ENCODE peak calls at places on chromosomes 3 and 15, in five cellular contexts. R is H1, N is GM12878, I is K562, V is SK-N-SH. J is an unnamed sample. For H3K27me3, the result is how much of the 10 kb centered on the place peaks cover.

GRCh38 chr3:30578479-30578878 is 27.9 kb upstream of the TGFBR2 start:
- DNase-seq in V (no peak), N (no peak), R (no peak), I (no peak), J (peak)

GRCh38 chr3:44476181-44476599 is 1.3 kb downstream of the ZNF445 start:
- DNase-seq in V (peak), R (no peak), I (no peak), N (no peak), J (no peak)

GRCh38 chr3:193879864-193880242 is 256.1 kb upstream of the HES1 start:
- DNase-seq in N (no peak), I (peak), V (peak), R (no peak), J (no peak)

GRCh38 chr3:194255252-194256039 is 95.7 kb downstream of the CPN2 start:
- DNase-seq in R (no peak), I (peak), V (peak), N (peak), J (peak)

GRCh38 chr3:18144571-18144970 is 280.6 kb downstream of the SATB1 start:
- DNase-seq in N (no peak), I (no peak), V (no peak), R (no peak), J (no peak)

GRCh38 chr3:187958432-187959003 is 195.4 kb upstream of the LPP start:
- DNase-seq in V (no peak), I (no peak), R (no peak), N (no peak), J (no peak)

GRCh38 chr15:88894348-88894818 is 961 bp downstream of the HAPLN3 start:
- DNase-seq in N (no peak), I (peak), R (no peak), V (peak), J (peak)

GRCh38 chr3:165192610-165193192 is 3.5 kb downstream of the SLITRK3 start:
- DNase-seq in I (no peak), N (no peak), V (peak), R (peak), J (no peak)

GRCh38 chr15:76433798-76434400 is 97.3 kb downstream of the ISL2 start:
- DNase-seq in N (no peak), V (no peak), I (no peak), R (no peak), J (no peak)

GRCh38 chr3:58383476-58383875 is 50.2 kb downstream of the PDHB start:
- DNase-seq in R (no peak), I (no peak), V (no peak), N (no peak), J (no peak)

DNA sequence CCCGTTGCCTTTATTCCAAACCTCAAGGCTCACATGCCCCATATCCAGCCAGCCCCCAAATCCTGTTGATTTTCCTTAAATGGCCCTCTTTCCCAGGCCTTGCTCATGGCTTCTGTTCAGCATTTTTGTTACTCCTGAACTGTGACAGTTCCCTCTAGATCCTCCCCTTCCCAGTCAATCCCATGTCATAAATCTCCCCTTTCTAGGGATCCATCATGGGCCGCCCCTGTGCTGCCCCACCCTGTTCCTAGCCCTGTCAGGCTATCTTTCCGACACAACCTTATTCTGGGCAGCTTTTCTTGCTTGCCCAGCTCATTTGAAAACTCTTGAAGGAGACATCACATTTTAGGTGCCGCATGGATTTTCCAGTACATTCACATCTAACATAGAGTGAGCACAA is 84.8 kb downstream of the TLE3 start:
- DNase-seq in V (no peak), N (no peak), I (no peak), R (no peak), J (no peak)
- H3K27me3 ChIP-seq in V (under half), N (under half), I (half or more), R (under half), J (half or more)

GRCh38 chr3:52028572-52028971 is 27.8 kb downstream of the DUSP7 start:
- DNase-seq in N (no peak), R (no peak), V (peak), I (no peak), J (no peak)
- TF ChIP-seq CHD2 in N (no peak), R (no peak), V (no peak), I (no peak), J (no peak)

DNA sequence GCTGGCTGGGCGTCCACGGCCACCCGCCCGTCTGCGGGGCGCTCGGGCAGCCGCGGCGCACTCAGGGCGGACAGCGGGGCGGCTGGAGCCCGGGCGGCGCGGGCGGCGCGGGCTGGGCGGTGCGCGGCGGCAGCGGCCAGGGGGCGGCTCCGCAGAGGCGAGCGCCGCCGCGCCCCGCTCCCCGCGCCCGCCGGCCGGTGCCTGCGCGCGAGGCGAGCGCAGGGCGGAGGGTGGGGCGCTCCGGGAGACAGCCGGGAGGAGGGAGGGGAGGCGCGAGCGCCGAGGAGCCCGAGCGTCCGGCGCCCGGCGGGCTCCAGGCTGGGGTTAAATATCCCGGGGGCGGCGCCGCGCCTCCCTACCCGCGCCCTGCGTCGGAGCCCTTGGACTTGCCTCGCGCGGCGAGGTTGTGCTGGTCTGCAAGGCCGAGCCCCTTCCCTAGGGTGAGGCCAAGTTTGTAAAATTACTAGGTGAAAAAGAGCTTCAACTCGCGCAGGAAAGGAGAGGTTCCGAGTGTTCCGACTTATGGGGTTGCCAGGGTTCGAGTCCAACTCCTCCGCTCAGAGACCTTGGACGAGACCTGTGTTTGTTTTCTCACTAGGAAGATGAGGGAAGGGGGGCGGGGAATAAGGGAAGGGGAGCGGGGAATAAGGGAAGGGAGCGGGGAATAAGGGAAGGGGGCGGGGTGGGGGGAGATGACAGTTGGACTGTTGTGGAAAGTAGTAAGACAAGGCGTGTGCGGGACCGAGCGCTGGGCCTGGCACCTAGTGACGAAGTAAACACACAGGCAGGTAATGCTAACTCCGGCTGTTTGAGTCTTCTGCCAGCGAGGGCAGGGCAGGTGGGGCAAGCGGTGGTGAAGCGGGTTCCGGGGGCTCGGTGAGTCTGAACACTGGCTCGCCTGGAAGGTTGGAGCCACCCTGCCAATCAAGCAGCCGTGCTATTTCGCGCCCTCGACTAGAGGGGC is at the start of gene TNFAIP8L3:
- DNase-seq in I (no peak), R (no peak), N (no peak), V (peak), J (peak)
- H3K27me3 ChIP-seq in I (under half), R (under half), N (under half), V (under half), J (under half)

DNA sequence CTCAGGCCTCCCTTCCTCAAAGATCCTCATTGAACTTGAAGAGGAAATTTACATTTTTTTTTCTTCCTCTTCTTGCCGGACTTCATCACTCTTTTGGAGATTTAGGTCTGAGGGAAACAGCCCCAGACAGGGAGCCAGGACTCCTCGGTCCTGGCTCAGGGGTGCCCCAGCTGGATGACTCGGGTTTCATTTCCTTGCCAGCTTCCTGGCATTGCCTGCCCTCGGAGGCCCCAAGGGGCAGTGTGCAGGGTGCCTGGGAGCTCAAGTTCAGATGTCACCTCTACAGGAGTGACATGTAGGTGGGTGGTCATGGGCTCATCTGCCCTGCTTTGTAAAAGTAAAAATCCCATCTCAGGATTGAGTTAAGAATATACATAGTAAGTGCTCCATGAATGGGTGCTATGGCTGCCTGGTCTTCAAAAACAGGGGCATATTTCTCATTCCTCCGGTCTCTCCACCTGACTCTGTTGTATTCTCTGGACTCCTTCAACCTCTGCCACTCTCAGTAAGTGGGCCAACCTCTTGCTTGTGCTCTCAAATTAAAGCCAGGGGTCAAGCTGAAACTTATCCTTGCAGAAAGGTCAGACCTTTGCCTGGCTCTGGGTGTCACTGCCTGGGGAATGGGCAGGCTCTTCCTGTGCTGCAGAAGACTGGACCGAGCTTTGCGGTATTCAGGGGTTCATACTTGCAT is 51.8 kb downstream of the SMAD6 start:
- DNase-seq in N (no peak), R (no peak), V (no peak), I (no peak), J (no peak)
- TF ChIP-seq CHD2 in N (no peak), R (no peak), V (no peak), I (no peak), J (no peak)

DNA sequence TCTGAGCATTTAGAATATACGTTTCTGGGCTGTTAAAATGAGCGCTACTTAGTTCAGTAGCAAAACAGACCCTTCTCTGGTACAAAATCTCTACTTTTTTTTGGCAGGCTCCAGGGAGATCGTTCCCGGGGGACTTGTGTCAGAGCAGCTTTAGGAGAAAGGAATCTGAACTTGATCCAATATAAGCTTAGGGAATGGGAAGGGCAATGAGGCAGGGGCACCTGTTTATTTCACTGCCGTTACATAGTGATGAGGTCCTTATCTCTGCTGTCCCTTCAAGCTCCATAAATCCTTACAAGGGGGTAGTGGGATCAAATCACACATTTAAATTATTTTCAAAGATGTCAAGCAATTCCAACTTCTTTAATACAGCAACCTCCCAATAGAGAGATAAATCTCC is 128.7 kb upstream of the BNIP2 start:
- DNase-seq in V (no peak), I (no peak), N (no peak), R (no peak), J (no peak)
- H3K27me3 ChIP-seq in V (under half), I (under half), N (under half), R (under half), J (under half)

DNA sequence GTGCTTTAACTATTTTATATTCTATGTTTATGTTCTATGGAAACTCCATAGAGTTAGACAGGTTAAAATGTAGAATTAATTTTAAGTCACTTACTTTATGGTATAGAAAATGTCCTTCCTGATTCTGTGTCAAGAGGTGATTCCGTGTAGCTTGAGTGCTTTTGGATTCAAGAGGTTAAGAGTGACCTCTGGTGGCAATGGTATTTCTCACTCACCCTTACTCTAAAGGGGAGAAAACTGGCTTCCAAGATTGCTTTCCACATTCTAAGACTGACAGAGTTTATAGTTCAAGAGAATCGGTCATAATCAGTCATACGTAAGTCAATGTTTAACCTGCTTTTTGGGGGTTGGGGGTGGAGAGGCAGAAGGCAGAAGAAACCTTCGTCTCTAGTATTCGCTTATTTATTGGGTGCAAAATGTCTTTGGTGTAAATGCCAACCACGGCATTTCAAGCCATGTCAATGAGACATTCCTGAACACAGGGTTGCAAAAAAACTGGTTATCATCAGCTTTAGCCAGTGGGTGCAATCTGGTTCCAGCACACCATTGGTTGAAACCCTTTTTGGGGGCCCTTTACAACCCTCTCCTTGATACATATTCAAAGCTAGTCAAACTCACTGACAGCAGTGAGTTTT is 92.0 kb upstream of the VGLL3 start:
- DNase-seq in R (peak), N (no peak), I (no peak), V (peak), J (peak)
- TF ChIP-seq CHD2 in R (no peak), N (no peak), I (no peak), V (no peak), J (no peak)

DNA sequence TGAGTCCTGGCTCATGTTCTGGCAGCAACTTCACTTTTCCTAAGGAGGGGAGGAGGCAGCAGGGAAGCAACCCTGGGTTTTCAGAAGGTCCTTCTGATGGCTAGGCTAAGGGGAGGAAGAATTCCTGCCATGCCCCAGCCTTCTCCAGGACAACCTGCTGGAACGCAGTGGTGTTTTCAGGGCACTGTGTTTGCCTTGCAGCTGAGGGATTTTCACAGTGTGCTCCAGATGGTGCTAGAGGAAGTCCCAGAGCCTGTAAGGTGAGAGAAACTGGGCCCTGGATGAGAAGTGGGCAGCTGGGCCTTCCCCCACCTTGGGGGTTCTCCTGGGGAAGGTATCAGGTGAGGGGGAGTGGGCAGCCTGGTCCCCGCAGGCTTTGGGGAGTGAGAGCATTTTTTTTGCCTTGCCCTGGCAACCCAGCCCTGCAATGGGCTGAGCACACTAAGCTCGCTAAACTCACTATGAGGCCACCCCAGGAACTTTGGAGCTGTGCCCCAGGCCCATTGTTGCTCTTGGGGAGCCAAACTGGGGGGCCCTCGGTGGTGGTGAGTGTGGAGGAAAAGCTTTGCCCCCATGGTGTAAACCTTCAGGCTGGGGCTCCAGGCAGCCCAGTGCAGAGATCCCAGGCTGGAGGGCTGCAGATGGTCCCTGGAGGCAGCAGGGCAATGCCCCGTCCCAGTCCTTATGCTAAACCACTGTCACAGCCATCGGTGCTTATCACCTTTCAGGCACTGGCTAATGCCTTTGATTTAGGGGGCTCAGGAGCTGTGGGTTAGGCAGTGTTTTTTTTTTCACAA is 41.0 kb downstream of the ACAA1 start:
- DNase-seq in N (no peak), V (no peak), I (no peak), R (no peak), J (no peak)
- H3K27me3 ChIP-seq in N (under half), V (under half), I (half or more), R (under half), J (under half)

J was measured in HepG2.